ENCODE peak calls at places on chromosomes 11 and 22, in five cellular contexts. B is neural progenitor cell, M is Panc1, R is dorsolateral prefrontal cortex, K is cardiac muscle cell. O is an unnamed sample.
A peak's percentile ranks its signal among the peaks of the same experiment; 100 is the strongest.

GRCh38 chr11:69487391-69487790 is 5.9 kb downstream of the LINC01488 start:
- DNase-seq in B (no peak), K (no peak), M (no peak), R (no peak), O (no peak)

GRCh38 chr11:199004-199581 is 6.2 kb downstream of the SCGB1C1 start:
- DNase-seq in K (no peak), B (no peak), M (no peak), R (peak; percentile 29), O (no peak)

GRCh38 chr11:119316729-119317591 is at the start of gene MCAM:
- DNase-seq in K (peak; percentile 82), M (no peak), R (no peak), B (peak; percentile 81), O (no peak)

GRCh38 chr11:77547863-77548551 is 41.7 kb upstream of the AQP11 start:
- DNase-seq in K (peak; percentile 81), R (no peak), M (peak; percentile 66), B (peak; percentile 80), O (peak; percentile 9)

GRCh38 chr22:38733329-38734202 is 22.2 kb downstream of the SUN2 start:
- DNase-seq in M (no peak), B (peak; percentile 70), K (peak; percentile 52), R (peak; percentile 91), O (no peak)

GRCh38 chr11:74902342-74902741 is 46.5 kb downstream of the XRRA1 start:
- DNase-seq in M (no peak), R (no peak), K (no peak), B (no peak), O (no peak)

GRCh38 chr22:24875862-24876506 is 70.0 kb downstream of the SGSM1 start:
- DNase-seq in K (peak; percentile 90), M (no peak), R (no peak), B (peak; percentile 78), O (no peak)

GRCh38 chr22:24040946-24041345 is 29.8 kb downstream of the CABIN1 start:
- DNase-seq in B (no peak), K (no peak), R (no peak), M (no peak), O (no peak)

GRCh38 chr22:37383342-37383741 is 43.9 kb downstream of the ELFN2 start:
- DNase-seq in K (no peak), B (no peak), R (peak; percentile 75), M (no peak), O (no peak)

GRCh38 chr11:47923667-47924066 is 56.7 kb upstream of the PTPRJ start:
- DNase-seq in B (no peak), R (no peak), M (no peak), K (peak; percentile 42), O (no peak)

GRCh38 chr11:73322986-73323306 is 14.9 kb downstream of the ARHGEF17 start:
- DNase-seq in R (no peak), M (no peak), B (no peak), K (no peak), O (no peak)

GRCh38 chr11:94658386-94658785 is 91.2 kb downstream of the PIWIL4 start:
- DNase-seq in M (no peak), B (no peak), R (no peak), K (no peak), O (no peak)

GRCh38 chr11:124801636-124802312 is 1.6 kb upstream of the MSANTD2 start:
- DNase-seq in R (no peak), B (no peak), M (no peak), K (no peak), O (no peak)

GRCh38 chr11:126211236-126212088 is at the start of the genes FAM118B and RPUSD4:
- DNase-seq in R (peak; percentile 98), K (peak; percentile 99), M (peak; percentile 69), B (peak; percentile 99), O (peak; percentile 75)

GRCh38 chr11:94602430-94603372 is 35.5 kb downstream of the PIWIL4 start:
- DNase-seq in B (no peak), K (peak; percentile 78), R (peak; percentile 68), M (peak; percentile 43), O (no peak)

GRCh38 chr11:68471360-68472340 is 11.1 kb downstream of the PPP6R3 start:
- DNase-seq in M (no peak), R (no peak), B (no peak), K (no peak), O (no peak)

GRCh38 chr11:121352301-121352891 is 59.8 kb downstream of the SC5D start:
- DNase-seq in R (peak; percentile 71), K (no peak), M (no peak), B (no peak), O (no peak)

GRCh38 chr11:134765565-134765964 is 353.5 kb upstream of the B3GAT1 start:
- DNase-seq in K (no peak), M (no peak), B (no peak), R (no peak), O (no peak)

GRCh38 chr11:77819921-77820564 is 479 bp downstream of the RSF1 start:
- DNase-seq in B (peak; percentile 80), M (no peak), R (peak; percentile 56), K (peak; percentile 80), O (no peak)

GRCh38 chr22:21013742-21014201 is 1.2 kb upstream of the P2RX6 start:
- DNase-seq in K (peak; percentile 62), M (no peak), R (no peak), B (no peak), O (no peak)

GRCh38 chr11:94521684-94522083 is 9.4 kb downstream of the C11orf97 start:
- DNase-seq in K (no peak), M (no peak), R (no peak), B (peak; percentile 9), O (no peak)

GRCh38 chr22:46764779-46765485 is 2.5 kb downstream of the TBC1D22A start:
- DNase-seq in K (no peak), B (no peak), R (no peak), M (no peak), O (no peak)

GRCh38 chr11:64165842-64166635 is at the start of gene MACROD1:
- DNase-seq in M (no peak), K (peak; percentile 87), R (peak; percentile 89), B (peak; percentile 80), O (no peak)

GRCh38 chr11:64161037-64161436 is 4.9 kb downstream of the MACROD1 start:
- DNase-seq in M (no peak), K (no peak), B (no peak), R (no peak), O (no peak)

GRCh38 chr11:64163951-64164350 is 2.0 kb downstream of the MACROD1 start:
- DNase-seq in B (no peak), K (no peak), R (no peak), M (no peak), O (no peak)

GRCh38 chr11:64165482-64165841 is 451 bp downstream of the MACROD1 start:
- DNase-seq in R (peak; percentile 55), B (no peak), M (no peak), K (peak; percentile 22), O (no peak)

GRCh38 chr11:64164392-64165312 is 1.3 kb downstream of the MACROD1 start:
- DNase-seq in R (no peak), B (peak; percentile 61), K (peak; percentile 32), M (no peak), O (no peak)
- H3K27ac ChIP-seq in R (peak overlapping the region; percentile 57), B (no peak overlapping the region), K (no peak overlapping the region), M (peak overlapping the region; percentile 80), O (no peak overlapping the region)

DNA sequence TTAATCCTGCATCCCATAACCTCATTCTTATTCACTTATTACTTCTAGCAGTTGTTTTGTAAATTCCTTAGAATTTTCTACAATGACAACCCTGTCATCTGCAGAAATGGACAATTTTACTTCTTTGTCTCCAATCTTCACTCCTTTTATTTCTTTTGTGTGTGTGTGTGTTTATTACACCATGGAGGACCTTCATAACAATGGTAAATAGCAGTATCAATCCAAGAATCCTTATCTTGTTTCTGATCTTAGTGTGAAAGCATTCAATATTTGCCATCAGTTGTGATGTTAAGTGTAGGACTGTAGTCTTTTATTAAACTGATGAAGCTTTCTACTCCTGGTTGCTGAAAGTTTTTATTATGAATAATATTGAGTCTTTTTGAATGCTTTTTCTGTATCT is 109.1 kb downstream of the MPPED2 start:
- DNase-seq in R (no peak), B (no peak), M (no peak), K (no peak), O (no peak)
- H3K27ac ChIP-seq in R (no peak overlapping the region), B (no peak overlapping the region), M (no peak overlapping the region), K (no peak overlapping the region), O (no peak overlapping the region)

GRCh38 chr11:12827929-12828812 is 153.9 kb downstream of the TEAD1 start:
- DNase-seq in K (peak; percentile 71), B (peak; percentile 70), R (no peak), M (no peak), O (no peak)

GRCh38 chr11:12827369-12827768 is 153.1 kb downstream of the TEAD1 start:
- DNase-seq in B (no peak), M (no peak), K (no peak), R (no peak), O (no peak)

GRCh38 chr11:12826441-12826840 is 152.2 kb downstream of the TEAD1 start:
- DNase-seq in M (no peak), B (no peak), K (no peak), R (no peak), O (no peak)

GRCh38 chr11:12822623-12823022 is 148.4 kb downstream of the TEAD1 start:
- DNase-seq in K (no peak), R (no peak), M (no peak), B (no peak), O (no peak)

DNA sequence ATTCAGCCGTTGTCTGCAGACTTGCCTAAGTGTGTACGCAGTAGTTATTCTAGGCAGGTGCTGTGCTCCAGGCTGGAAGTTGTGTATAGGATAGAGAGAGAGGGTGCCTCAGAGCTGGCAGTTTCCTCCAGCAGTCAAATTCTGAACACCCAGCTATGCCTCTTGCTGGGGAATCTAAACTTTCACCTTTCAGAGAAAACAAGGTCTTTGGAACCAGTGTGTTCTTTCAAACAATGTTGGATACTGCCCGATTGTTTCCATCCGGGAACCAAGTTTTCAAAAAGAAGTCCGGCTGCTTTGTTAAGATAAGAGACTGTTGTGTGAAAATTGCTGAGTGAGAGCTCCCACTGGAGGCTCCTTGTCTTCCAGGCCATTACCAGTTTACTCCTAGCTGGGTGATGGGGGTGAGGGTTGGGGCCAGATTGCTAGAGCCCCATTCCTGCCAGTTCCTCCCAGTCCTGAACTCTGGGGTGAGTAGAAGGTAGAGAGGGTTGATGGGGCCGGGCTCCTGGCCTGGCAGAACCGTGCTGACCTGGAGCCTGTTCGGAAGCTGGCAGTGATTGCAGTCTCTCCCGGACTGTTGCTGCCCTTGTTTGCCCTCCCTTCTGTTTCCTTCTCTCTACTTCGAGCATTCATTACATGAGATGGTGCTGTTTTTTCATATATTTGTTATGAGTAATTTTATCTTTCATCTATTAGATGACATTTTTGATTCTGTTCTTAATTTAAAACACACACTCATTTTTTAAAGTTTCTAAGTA is 150.2 kb downstream of the TEAD1 start:
- DNase-seq in K (peak; percentile 47), B (no peak), R (no peak), M (no peak), O (no peak)
- H3K27ac ChIP-seq in K (peak overlapping the region; percentile 77), B (peak overlapping the region; percentile 66), R (no peak overlapping the region), M (no peak overlapping the region), O (no peak overlapping the region)

DNA sequence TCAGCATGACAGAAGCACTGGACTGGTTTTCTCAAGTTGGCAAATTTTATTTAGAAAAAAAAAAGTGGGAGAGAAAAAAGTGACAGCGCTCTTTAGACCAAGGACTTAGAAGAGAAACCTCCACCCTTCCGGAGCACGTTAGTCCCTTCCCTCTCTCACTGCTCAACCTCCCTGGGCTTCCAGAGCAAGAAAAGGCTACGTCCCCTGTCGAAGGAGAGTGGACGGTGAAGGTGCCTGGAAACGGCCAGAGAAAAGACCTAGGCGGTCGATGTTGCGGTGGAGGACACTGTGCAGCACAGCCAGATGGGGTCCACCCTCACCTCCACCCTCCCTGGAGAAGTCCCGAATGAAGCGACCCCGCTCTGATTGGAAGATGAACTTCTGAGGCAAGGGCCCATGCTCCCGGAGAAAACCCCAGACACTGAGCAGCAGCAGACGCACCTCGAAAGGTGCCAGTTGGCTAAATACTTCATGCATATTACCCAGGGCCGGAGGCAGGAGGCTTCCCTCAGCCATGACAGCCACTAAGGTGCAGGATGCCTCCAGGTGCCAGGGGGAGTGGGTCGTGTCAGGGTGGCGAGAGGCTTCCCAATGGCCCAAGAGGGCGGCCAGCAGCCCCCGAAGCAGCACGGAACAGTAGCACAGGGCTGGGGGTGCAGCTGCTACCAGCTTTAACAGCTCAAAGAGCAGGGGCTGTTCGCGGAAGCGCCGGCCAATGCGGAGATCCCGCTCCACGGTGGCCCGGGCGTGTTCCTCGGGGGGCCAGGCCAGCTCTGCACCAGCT is 604 bp upstream of the GANAB start:
- DNase-seq in R (no peak), M (no peak), B (no peak), K (no peak), O (no peak)
- H3K27ac ChIP-seq in R (peak overlapping the region; percentile 94), M (peak overlapping the region; percentile 71), B (no peak overlapping the region), K (no peak overlapping the region), O (no peak overlapping the region)